ENCODE peak calls at places on chromosomes 13 and 19, in ten cellular contexts. H is fibroblast of lung; I is tibial artery; D is Peyer's patch; B is heart right ventricle; C is colonic mucosa; S is osteoblast; E is CD4-positive, alpha-beta memory T cell; P is sigmoid colon; R is OCI-LY7. F is an unnamed sample.

GRCh38 chr19:34504809-34505291 is 23.3 kb downstream of the WTIP start:
- DNase-seq in I (no peak), D (no peak), P (peak), H (no peak), E (no peak), S (peak), R (no peak), C (no peak), B (no peak), F (no peak)

GRCh38 chr19:18419195-18419698 is at the start of gene SSBP4:
- DNase-seq in R (peak), P (no peak), S (peak), B (peak), H (peak), D (peak), I (peak), C (peak), E (peak), F (peak)

GRCh38 chr19:41296323-41296935 is 13.5 kb upstream of the CCDC97 start:
- DNase-seq in S (no peak), B (no peak), R (no peak), D (no peak), I (no peak), H (no peak), P (no peak), E (no peak), C (no peak), F (no peak)

GRCh38 chr13:32468502-32469147 is 40.7 kb upstream of the N4BP2L1 start:
- DNase-seq in C (no peak), I (no peak), P (no peak), S (no peak), R (no peak), D (no peak), H (peak), E (no peak), B (no peak), F (no peak)

GRCh38 chr13:36918246-36919060 is 1.6 kb downstream of the SMAD9 start:
- DNase-seq in B (no peak), D (no peak), S (peak), C (no peak), I (no peak), P (no peak), R (peak), E (no peak), H (peak), F (no peak)

GRCh38 chr19:14544977-14545715 is 15.8 kb downstream of the TECR start:
- DNase-seq in B (peak), P (peak), S (peak), H (peak), C (no peak), D (no peak), R (no peak), E (no peak), I (no peak), F (peak)

GRCh38 chr13:33303885-33304284 is 18.3 kb upstream of the STARD13 start:
- DNase-seq in R (no peak), E (no peak), H (peak), S (no peak), I (no peak), C (no peak), P (no peak), D (no peak), B (no peak), F (no peak)

GRCh38 chr19:38049105-38049649 is 142.2 kb downstream of the SIPA1L3 start:
- DNase-seq in E (peak), S (peak), B (no peak), C (no peak), I (no peak), H (no peak), P (no peak), R (peak), D (peak), F (no peak)

GRCh38 chr19:31378404-31378803 is 29.2 kb upstream of the TSHZ3 start:
- DNase-seq in B (no peak), I (no peak), C (peak), P (no peak), R (no peak), E (no peak), H (peak), D (no peak), S (peak), F (no peak)

GRCh38 chr19:33236696-33237390 is 11.2 kb upstream of the SLC7A10 start:
- DNase-seq in B (no peak), I (no peak), C (no peak), R (no peak), H (no peak), E (no peak), P (no peak), S (no peak), D (no peak), F (no peak)

GRCh38 chr13:29996316-29996715 is 145.9 kb upstream of the UBL3 start:
- DNase-seq in S (no peak), R (no peak), E (no peak), P (no peak), B (no peak), C (no peak), H (no peak), D (no peak), I (no peak), F (no peak)

GRCh38 chr19:38433268-38433733 is at the start of gene RYR1:
- DNase-seq in P (no peak), S (peak), D (peak), H (peak), R (peak), I (peak), C (peak), B (peak), E (no peak), F (peak)

GRCh38 chr13:114101325-114101821 is 31.1 kb downstream of the RASA3 start:
- DNase-seq in E (no peak), P (peak), C (no peak), R (no peak), B (peak), S (peak), I (peak), D (no peak), H (peak), F (peak)

GRCh38 chr19:2084993-2085720 is 11.0 kb downstream of the MOB3A start:
- DNase-seq in E (peak), I (peak), B (peak), R (peak), D (peak), S (peak), H (peak), C (peak), P (peak), F (peak)

GRCh38 chr19:42280761-42281174 is 11.7 kb downstream of the CIC start:
- DNase-seq in C (peak), R (no peak), E (no peak), I (peak), P (no peak), H (peak), D (peak), B (peak), S (peak), F (peak)

GRCh38 chr13:98571955-98572662 is 4.8 kb downstream of the STK24 start:
- DNase-seq in H (peak), B (no peak), C (peak), E (no peak), S (peak), P (no peak), R (peak), D (peak), I (no peak), F (no peak)

GRCh38 chr13:107379398-107380155 is 811.6 kb upstream of the ARGLU1 start:
- DNase-seq in C (no peak), D (no peak), E (no peak), I (no peak), S (no peak), P (no peak), R (no peak), B (no peak), H (no peak), F (no peak)

GRCh38 chr19:18093439-18094161 is 4.0 kb upstream of the MAST3 start:
- DNase-seq in P (no peak), R (peak), H (no peak), E (no peak), S (peak), D (no peak), I (no peak), C (no peak), B (no peak), F (no peak)

GRCh38 chr19:52662631-52663030 is 24.5 kb upstream of the ZNF83 start:
- DNase-seq in I (no peak), R (no peak), C (no peak), P (no peak), E (no peak), H (peak), D (no peak), B (no peak), S (no peak), F (no peak)

GRCh38 chr19:13732337-13732736 is 32.0 kb upstream of the MRI1 start:
- DNase-seq in S (no peak), H (no peak), E (no peak), R (no peak), D (no peak), I (no peak), B (no peak), C (no peak), P (no peak), F (no peak)

GRCh38 chr19:29121684-29122083 is 91.3 kb downstream of the UQCRFS1 start:
- DNase-seq in B (no peak), E (no peak), R (no peak), S (no peak), D (no peak), C (no peak), P (no peak), I (peak), H (no peak), F (no peak)

GRCh38 chr13:42164557-42165125 is 107.3 kb upstream of the AKAP11 start:
- DNase-seq in B (no peak), C (no peak), E (no peak), H (no peak), P (no peak), D (no peak), I (no peak), R (no peak), S (no peak), F (no peak)

GRCh38 chr13:113903912-113904311 is 40.0 kb upstream of the GAS6 start:
- DNase-seq in S (no peak), I (no peak), H (no peak), P (no peak), R (no peak), C (peak), D (no peak), E (no peak), B (no peak), F (no peak)

GRCh38 chr19:33241091-33241529 is 15.5 kb upstream of the SLC7A10 start:
- DNase-seq in I (no peak), S (no peak), D (no peak), B (no peak), C (no peak), E (no peak), R (no peak), H (no peak), P (no peak), F (no peak)

GRCh38 chr19:45137179-45137761 is 23.5 kb downstream of the NKPD1 start:
- DNase-seq in R (peak), H (peak), S (peak), P (no peak), C (no peak), I (no peak), B (peak), D (peak), E (no peak), F (no peak)

GRCh38 chr19:45140144-45140503 is 20.7 kb downstream of the NKPD1 start:
- DNase-seq in H (no peak), R (no peak), C (no peak), I (no peak), E (no peak), S (no peak), P (no peak), B (no peak), D (no peak), F (no peak)

GRCh38 chr19:45136507-45137178 is 24.1 kb downstream of the NKPD1 start:
- DNase-seq in S (peak), H (no peak), C (no peak), R (peak), B (no peak), D (no peak), P (no peak), E (no peak), I (no peak), F (no peak)

GRCh38 chr19:45139286-45140143 is 21.3 kb downstream of the NKPD1 start:
- DNase-seq in S (peak), C (no peak), B (no peak), D (no peak), E (no peak), R (no peak), H (no peak), P (no peak), I (no peak), F (no peak)

DNA sequence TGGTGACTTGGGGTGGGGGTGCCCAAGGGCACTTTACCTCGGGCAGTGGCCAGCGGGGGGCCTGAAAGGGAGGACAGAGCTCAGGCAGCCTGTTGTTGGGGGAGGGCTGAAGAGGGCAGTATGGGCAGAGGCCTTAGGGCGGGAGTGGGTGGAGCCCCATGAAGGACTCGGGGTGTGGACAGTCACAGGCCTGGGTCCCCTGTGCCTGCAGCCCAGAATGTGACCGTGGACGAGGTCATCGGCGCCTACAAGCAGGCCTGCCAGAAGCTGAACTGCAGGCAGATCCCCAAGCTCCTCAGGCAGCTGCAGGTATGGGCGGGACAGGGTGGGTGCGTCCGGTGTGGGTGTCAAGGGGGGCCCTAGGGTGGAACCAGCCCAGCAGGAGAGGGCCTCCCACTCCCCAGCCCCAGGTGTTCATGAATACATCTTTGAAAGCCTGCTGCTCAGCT is 22.5 kb downstream of the NKPD1 start:
- DNase-seq in S (peak), E (no peak), C (no peak), I (no peak), P (no peak), H (no peak), B (no peak), D (no peak), R (peak), F (no peak)
- H3K27ac ChIP-seq in S (no peak), E (no peak), C (no peak), I (no peak), P (no peak), H (no peak), B (no peak), D (no peak), R (peak), F (no peak)

GRCh38 chr19:58059003-58059671 is at the start of gene ZNF135:
- DNase-seq in H (peak), S (peak), R (no peak), I (peak), P (peak), D (peak), C (peak), B (peak), E (peak), F (peak)
- H3K27ac ChIP-seq in H (peak), S (peak), R (no peak), I (peak), P (peak), D (peak), C (peak), B (peak), E (no peak), F (peak)

DNA sequence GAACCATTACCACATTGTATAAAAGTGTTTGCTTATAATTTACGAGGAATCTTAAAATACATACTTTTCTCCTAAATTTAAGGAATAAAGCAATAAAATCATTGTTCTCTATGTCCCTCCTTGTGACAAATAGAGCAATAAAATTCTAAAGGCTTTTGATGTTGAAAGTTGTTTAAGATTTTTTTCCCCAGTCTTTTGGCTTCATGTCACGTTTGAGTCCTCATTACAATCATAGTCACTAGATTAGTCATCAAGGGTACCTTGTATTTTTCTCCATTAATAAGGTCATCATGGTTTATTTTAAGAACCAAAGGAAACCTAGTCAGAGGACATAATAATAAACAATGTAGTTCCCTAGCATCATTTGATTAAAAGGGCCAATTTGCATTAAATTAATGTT is 3.2 kb downstream of the WBP4 start:
- DNase-seq in R (no peak), H (peak), E (no peak), S (peak), C (no peak), P (no peak), I (no peak), B (no peak), D (no peak), F (no peak)
- H3K27ac ChIP-seq in R (no peak), H (peak), E (no peak), S (peak), C (peak), P (peak), I (peak), B (peak), D (no peak), F (peak)

GRCh38 chr13:46672338-46673090 is 119.5 kb downstream of the LRCH1 start:
- DNase-seq in R (no peak), S (no peak), E (no peak), H (no peak), I (no peak), C (no peak), D (no peak), B (no peak), P (no peak), F (no peak)
- H3K27ac ChIP-seq in R (no peak), S (no peak), E (no peak), H (no peak), I (no peak), C (no peak), D (no peak), B (no peak), P (no peak), F (no peak)

GRCh38 chr19:56142087-56142787 is 1.1 kb downstream of the ZNF444 start:
- DNase-seq in I (no peak), S (peak), B (no peak), D (no peak), E (no peak), H (no peak), C (peak), R (no peak), P (no peak), F (no peak)
- H3K27ac ChIP-seq in I (peak), S (no peak), B (peak), D (peak), E (peak), H (no peak), C (peak), R (no peak), P (peak), F (peak)

GRCh38 chr13:27261376-27261775 is 9.3 kb upstream of the RASL11A start:
- DNase-seq in E (no peak), D (no peak), H (no peak), S (no peak), P (no peak), C (no peak), B (no peak), R (no peak), I (no peak), F (no peak)
- H3K27ac ChIP-seq in E (no peak), D (no peak), H (no peak), S (no peak), P (no peak), C (no peak), B (no peak), R (no peak), I (no peak), F (peak)

GRCh38 chr13:61777902-61778301 is 362.3 kb upstream of the PCDH20 start:
- DNase-seq in H (peak), I (no peak), R (no peak), B (no peak), E (no peak), S (no peak), D (no peak), P (no peak), C (no peak), F (no peak)
- H3K27ac ChIP-seq in H (no peak), I (no peak), R (no peak), B (peak), E (no peak), S (no peak), D (no peak), P (no peak), C (no peak), F (no peak)

GRCh38 chr13:20360041-20360491 is 127.9 kb upstream of the GJB6 start:
- DNase-seq in D (no peak), C (no peak), S (peak), B (no peak), R (no peak), P (no peak), H (peak), I (no peak), E (no peak), F (no peak)
- H3K27ac ChIP-seq in D (no peak), C (no peak), S (no peak), B (no peak), R (no peak), P (no peak), H (no peak), I (no peak), E (no peak), F (no peak)

F was measured in dorsolateral prefrontal cortex.